ENCODE peak calls at places on chromosomes 4 and X, in eight cellular contexts. S, I, M, K, Y, D, B and O are unnamed samples.

GRCh38 chr4:186726440-186727148 is 2.9 kb upstream of the FAT1 start:
- DNase-seq in S (no peak), I (peak), M (peak), K (peak), Y (peak), D (peak), B (no peak), O (no peak)

GRCh38 chrX:19334945-19335626 is 8.6 kb upstream of the PDHA1 start:
- DNase-seq in S (peak), I (no peak), M (no peak), K (peak), Y (no peak), D (no peak), B (no peak), O (peak)

GRCh38 chrX:13448941-13449340 is 120.5 kb upstream of the EGFL6 start:
- DNase-seq in S (no peak), I (no peak), M (no peak), K (no peak), Y (no peak), D (no peak), B (no peak), O (no peak)

GRCh38 chrX:148574247-148574973 is 74.0 kb downstream of the AFF2 start:
- DNase-seq in S (no peak), I (no peak), M (no peak), K (no peak), Y (no peak), D (no peak), B (no peak), O (no peak)

GRCh38 chrX:8204169-8204935 is 33.3 kb upstream of the VCX2 start:
- DNase-seq in S (peak), I (no peak), M (no peak), K (no peak), Y (no peak), D (no peak), B (no peak), O (no peak)

GRCh38 chrX:22959204-22959920 is 40.4 kb upstream of the DDX53 start:
- DNase-seq in S (no peak), I (peak), M (no peak), K (no peak), Y (no peak), D (no peak), B (no peak), O (no peak)

GRCh38 chrX:140467211-140467610 is 37.7 kb downstream of the SOX3 start:
- DNase-seq in S (no peak), I (no peak), M (no peak), K (peak), Y (no peak), D (no peak), B (no peak), O (no peak)

GRCh38 chr4:8917868-8918783 is 46.5 kb upstream of the HMX1 start:
- DNase-seq in S (no peak), I (peak), M (peak), K (peak), Y (peak), D (peak), B (no peak), O (peak)

GRCh38 chr4:68732653-68733466 is 62.4 kb upstream of the UGT2B15 start:
- DNase-seq in S (no peak), I (no peak), M (no peak), K (no peak), Y (no peak), D (peak), B (no peak), O (no peak)

GRCh38 chrX:87873347-87873941 is 355.8 kb downstream of the KLHL4 start:
- DNase-seq in S (no peak), I (no peak), M (no peak), K (no peak), Y (no peak), D (no peak), B (no peak), O (no peak)

GRCh38 chr4:74127745-74128144 is 28.8 kb upstream of the CXCL2 start:
- DNase-seq in S (no peak), I (peak), M (no peak), K (no peak), Y (no peak), D (no peak), B (no peak), O (no peak)

GRCh38 chr4:189313861-189314513 is 626.7 kb upstream of the FRG1 start:
- DNase-seq in S (no peak), I (no peak), M (no peak), K (no peak), Y (no peak), D (no peak), B (no peak), O (no peak)

GRCh38 chr4:76723916-76724315 is 174.0 kb downstream of the SOWAHB start:
- DNase-seq in S (peak), I (peak), M (no peak), K (peak), Y (no peak), D (peak), B (no peak), O (no peak)

GRCh38 chr4:157291071-157291470 is 70.5 kb downstream of the GRIA2 start:
- DNase-seq in S (no peak), I (no peak), M (no peak), K (peak), Y (no peak), D (no peak), B (no peak), O (no peak)

GRCh38 chr4:87071401-87071800 is 136.6 kb downstream of the AFF1 start:
- DNase-seq in S (no peak), I (no peak), M (no peak), K (no peak), Y (no peak), D (no peak), B (no peak), O (no peak)

GRCh38 chr4:118835896-118836762 is at the start of gene SEC24D:
- DNase-seq in S (peak), I (peak), M (peak), K (peak), Y (peak), D (peak), B (peak), O (peak)

GRCh38 chr4:87589531-87589930 is 18.8 kb upstream of the DSPP start:
- DNase-seq in S (peak), I (peak), M (no peak), K (peak), Y (no peak), D (no peak), B (no peak), O (no peak)

GRCh38 chr4:173834151-173834550 is 304.1 kb upstream of the HAND2 start:
- DNase-seq in S (no peak), I (peak), M (no peak), K (peak), Y (no peak), D (no peak), B (no peak), O (no peak)

GRCh38 chrX:153430796-153431195 is 15.1 kb downstream of the TREX2 start:
- DNase-seq in S (no peak), I (no peak), M (no peak), K (no peak), Y (no peak), D (no peak), B (no peak), O (no peak)
- TF ChIP-seq CTCF in S (no peak), I (no peak), M (no peak), K (no peak), Y (no peak), D (no peak), B (no peak), O (no peak)

GRCh38 chr4:185142563-185142910 is 529 bp upstream of the SLC25A4 start:
- DNase-seq in S (no peak), I (no peak), M (no peak), K (no peak), Y (no peak), D (no peak), B (no peak), O (no peak)
- TF ChIP-seq CTCF in S (no peak), I (no peak), M (no peak), K (no peak), Y (no peak), D (no peak), B (no peak), O (no peak)

DNA sequence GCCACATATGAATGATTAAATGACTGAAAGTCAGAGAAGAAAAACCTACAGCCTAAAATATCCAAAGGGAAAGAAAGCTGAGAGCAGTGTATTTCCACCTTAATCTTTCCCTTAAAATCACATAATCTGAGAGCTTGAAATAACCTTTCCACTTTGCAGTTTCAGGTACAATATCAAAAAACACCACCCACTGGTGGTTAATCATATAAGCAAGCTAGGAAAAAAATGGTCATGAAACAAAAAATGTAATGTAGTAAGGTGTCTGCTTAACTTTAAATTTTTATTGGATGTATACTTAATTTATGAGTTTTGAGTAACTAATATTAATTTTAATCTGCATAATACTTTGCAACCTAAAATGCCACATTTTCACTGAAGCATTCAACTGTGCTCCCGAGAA is 3.2 kb downstream of the PRDM5 start:
- DNase-seq in S (no peak), I (no peak), M (no peak), K (no peak), Y (no peak), D (no peak), B (no peak), O (no peak)
- TF ChIP-seq CTCF in S (peak), I (no peak), M (no peak), K (no peak), Y (no peak), D (no peak), B (no peak), O (no peak)

GRCh38 chr4:687975-688694 is 816 bp downstream of the SLC49A3 start:
- DNase-seq in S (no peak), I (no peak), M (no peak), K (no peak), Y (no peak), D (no peak), B (no peak), O (no peak)

GRCh38 chr4:687048-687974 is 1.6 kb downstream of the SLC49A3 start:
- DNase-seq in S (no peak), I (peak), M (peak), K (peak), Y (peak), D (peak), B (no peak), O (no peak)

GRCh38 chr4:688695-689497 is at the start of gene SLC49A3:
- DNase-seq in S (no peak), I (no peak), M (peak), K (no peak), Y (no peak), D (no peak), B (no peak), O (no peak)

GRCh38 chr4:686371-687040 is 2.4 kb downstream of the SLC49A3 start:
- DNase-seq in S (no peak), I (no peak), M (no peak), K (no peak), Y (no peak), D (no peak), B (no peak), O (no peak)

DNA sequence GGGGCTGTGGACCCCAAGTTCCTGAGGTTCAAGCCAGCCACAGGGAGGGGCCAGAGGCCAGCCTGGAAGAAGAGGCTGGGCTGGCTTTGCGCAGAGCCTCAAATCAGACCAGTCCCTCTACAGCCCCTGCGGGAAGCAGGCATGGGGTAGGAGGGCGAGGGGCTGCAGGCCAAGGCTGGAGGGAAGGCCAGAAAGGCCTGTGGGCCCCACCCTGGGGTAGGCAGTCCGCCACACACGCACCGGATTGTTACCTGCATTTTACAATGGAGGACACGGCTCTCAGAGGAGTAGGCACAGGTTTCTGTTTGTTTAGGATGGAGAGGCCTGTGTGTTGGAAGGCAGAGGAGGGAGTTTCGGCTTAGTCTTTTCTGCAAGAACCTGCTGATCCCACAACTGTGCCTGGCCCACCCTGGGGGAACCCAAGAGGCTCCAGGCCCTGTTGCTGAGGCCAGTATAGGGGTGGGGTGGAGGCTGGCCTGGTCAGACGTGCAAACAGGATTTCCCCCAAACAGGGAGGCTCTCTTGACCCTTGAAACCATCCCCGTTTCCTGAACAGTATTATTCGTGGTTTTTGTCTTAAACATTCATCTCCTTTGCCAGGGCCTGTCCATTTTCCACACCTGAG is 659 bp upstream of the SLC49A3 start:
- DNase-seq in S (no peak), I (no peak), M (no peak), K (no peak), Y (no peak), D (no peak), B (no peak), O (no peak)
- TF ChIP-seq CTCF in S (no peak), I (no peak), M (no peak), K (no peak), Y (no peak), D (no peak), B (no peak), O (no peak)

GRCh38 chr4:131091896-131092295 is 1995.9 kb downstream of the C4orf33 start:
- DNase-seq in S (no peak), I (peak), M (no peak), K (peak), Y (no peak), D (no peak), B (no peak), O (no peak)
- TF ChIP-seq CTCF in S (peak), I (peak), M (peak), K (peak), Y (no peak), D (peak), B (no peak), O (peak)

DNA sequence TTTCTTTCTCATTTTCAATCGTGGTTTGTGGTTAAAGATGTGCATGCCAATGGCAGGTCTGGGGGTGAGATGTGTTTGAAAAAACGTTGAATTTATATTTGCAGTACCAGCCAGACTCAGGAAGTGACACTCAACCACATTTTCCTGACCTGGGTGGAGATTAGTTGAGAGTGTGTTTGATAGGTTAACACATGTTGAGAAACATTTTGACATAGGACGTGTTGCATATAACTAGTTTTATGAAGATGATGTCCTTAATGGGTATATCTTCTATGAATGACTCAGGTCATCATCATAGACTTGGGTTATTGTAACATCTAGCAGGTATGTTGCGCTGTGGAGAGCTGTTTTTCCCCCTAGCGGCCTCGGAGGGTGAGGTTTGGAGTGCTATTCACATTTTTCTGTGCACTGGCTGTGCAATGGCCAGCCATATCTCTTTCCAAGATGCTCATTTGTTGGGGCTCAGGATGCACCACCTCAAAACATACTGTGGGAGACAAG is 21.7 kb upstream of the CD38 start:
- DNase-seq in S (peak), I (no peak), M (no peak), K (peak), Y (no peak), D (peak), B (no peak), O (peak)
- TF ChIP-seq CTCF in S (peak), I (no peak), M (no peak), K (peak), Y (no peak), D (no peak), B (no peak), O (peak)

GRCh38 chrX:121256653-121257052 is 209.2 kb downstream of the GLUD2 start:
- DNase-seq in S (peak), I (peak), M (no peak), K (no peak), Y (no peak), D (no peak), B (no peak), O (no peak)
- TF ChIP-seq CTCF in S (no peak), I (no peak), M (no peak), K (no peak), Y (no peak), D (no peak), B (no peak), O (no peak)